ENCODE peak calls at places on chromosomes 6 and 20, in five cellular contexts. O is AG04450, D is PC-9, L is heart left ventricle, N is upper lobe of right lung. R is an unnamed sample.
A peak's percentile ranks its signal among the peaks of the same experiment; 100 is the strongest.

GRCh38 chr20:5770240-5770986 is 20.2 kb downstream of the SHLD1 start:
- DNase-seq in O (no peak), D (no peak), L (no peak), N (no peak), R (no peak)

GRCh38 chr6:106803188-106803587 is 171.3 kb downstream of the CD24 start:
- DNase-seq in O (no peak), D (no peak), L (no peak), N (no peak), R (no peak)

GRCh38 chr20:59177266-59178250 is 13.9 kb downstream of the ZNF831 start:
- DNase-seq in O (no peak), D (no peak), L (no peak), N (no peak), R (no peak)

GRCh38 chr6:55818482-55818881 is 56.9 kb downstream of the BMP5 start:
- DNase-seq in O (no peak), D (no peak), L (no peak), N (no peak), R (no peak)

GRCh38 chr6:108942556-108943492 is 94.6 kb downstream of the ARMC2 start:
- DNase-seq in O (no peak), D (no peak), L (no peak), N (no peak), R (no peak)

GRCh38 chr6:45630314-45630713 is 252.6 kb upstream of the SUPT3H start:
- DNase-seq in O (no peak), D (no peak), L (no peak), N (no peak), R (no peak)

GRCh38 chr20:64048402-64049044 is 916 bp downstream of the SOX18 start:
- DNase-seq in O (no peak), D (no peak), L (no peak), N (no peak), R (peak; percentile 61)

GRCh38 chr6:119713903-119714302 is 364.3 kb upstream of the MAN1A1 start:
- DNase-seq in O (no peak), D (no peak), L (no peak), N (no peak), R (no peak)

GRCh38 chr6:127384007-127384406 is 40.6 kb upstream of the ECHDC1 start:
- DNase-seq in O (no peak), D (no peak), L (no peak), N (no peak), R (no peak)

GRCh38 chr6:109229536-109229935 is 134.2 kb downstream of the CEP57L1 start:
- DNase-seq in O (no peak), D (peak; percentile 96), L (no peak), N (no peak), R (no peak)

GRCh38 chr20:60572991-60573390 is 614.8 kb downstream of the CDH26 start:
- DNase-seq in O (no peak), D (no peak), L (no peak), N (no peak), R (no peak)

GRCh38 chr20:38804682-38805501 is 605 bp upstream of the PPP1R16B start:
- DNase-seq in O (no peak), D (no peak), L (no peak), N (no peak), R (no peak)

GRCh38 chr6:133632906-133633305 is 256.0 kb upstream of the TCF21 start:
- DNase-seq in O (no peak), D (no peak), L (no peak), N (no peak), R (no peak)

GRCh38 chr6:1636971-1637871 is 27.5 kb downstream of the FOXC1 start:
- DNase-seq in O (no peak), D (peak; percentile 89), L (no peak), N (no peak), R (no peak)

GRCh38 chr6:46010270-46010669 is 5.4 kb downstream of the CLIC5 start:
- DNase-seq in O (no peak), D (no peak), L (no peak), N (no peak), R (no peak)

GRCh38 chr6:41974281-41974825 is 32.7 kb upstream of the CCND3 start:
- DNase-seq in O (no peak), D (no peak), L (no peak), N (no peak), R (no peak)

GRCh38 chr6:44342489-44342888 is at the start of gene SPATS1:
- DNase-seq in O (no peak), D (no peak), L (peak; percentile 52), N (no peak), R (no peak)

GRCh38 chr6:154766993-154767392 is 33.8 kb downstream of the SCAF8 start:
- DNase-seq in O (no peak), D (no peak), L (no peak), N (no peak), R (no peak)

GRCh38 chr6:105320766-105321165 is 82.1 kb downstream of the PREP start:
- DNase-seq in O (no peak), D (no peak), L (no peak), N (no peak), R (no peak)

GRCh38 chr6:164870175-164870574 is 439.2 kb downstream of the C6orf118 start:
- DNase-seq in O (no peak), D (no peak), L (no peak), N (no peak), R (no peak)
- H3K9me3 ChIP-seq in O (peaks cover 11% of the 10 kb centered on the region), D (no peaks in the 10 kb centered on the region), L (no peaks in the 10 kb centered on the region), N (no peaks in the 10 kb centered on the region), R (no peaks in the 10 kb centered on the region)

DNA sequence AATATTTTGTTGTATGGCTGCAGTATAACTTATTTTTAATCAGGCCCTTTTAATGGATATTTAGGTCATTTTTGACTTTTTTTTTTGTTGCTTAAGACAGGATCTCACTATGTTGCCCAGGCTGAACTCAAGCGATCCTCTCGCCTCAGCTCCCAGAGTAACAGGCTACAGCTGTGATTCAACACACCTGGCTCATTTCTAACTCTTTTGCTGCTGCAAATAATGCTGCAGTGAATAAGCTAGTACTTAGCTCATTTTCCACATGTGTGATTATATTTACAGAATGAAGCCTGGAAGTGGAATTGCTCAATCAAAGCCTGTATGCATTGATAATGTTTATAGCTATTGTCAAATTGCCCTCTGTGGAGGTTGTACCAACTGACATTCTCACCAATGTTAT is 1.1 kb downstream of the GTSF1L start:
- DNase-seq in O (no peak), D (no peak), L (no peak), N (no peak), R (no peak)
- H3K9me3 ChIP-seq in O (peaks cover 6% of the 10 kb centered on the region), D (peaks cover 3% of the 10 kb centered on the region), L (no peaks in the 10 kb centered on the region), N (no peaks in the 10 kb centered on the region), R (no peaks in the 10 kb centered on the region)

GRCh38 chr20:17667445-17667844 is 14.6 kb downstream of the RRBP1 start:
- DNase-seq in O (no peak), D (no peak), L (no peak), N (no peak), R (no peak)

GRCh38 chr20:17671565-17671964 is 10.5 kb downstream of the RRBP1 start:
- DNase-seq in O (no peak), D (no peak), L (no peak), N (no peak), R (no peak)

GRCh38 chr20:17668432-17668831 is 13.6 kb downstream of the RRBP1 start:
- DNase-seq in O (no peak), D (no peak), L (no peak), N (no peak), R (no peak)

GRCh38 chr20:17671051-17671450 is 11.0 kb downstream of the RRBP1 start:
- DNase-seq in O (no peak), D (no peak), L (no peak), N (no peak), R (no peak)

DNA sequence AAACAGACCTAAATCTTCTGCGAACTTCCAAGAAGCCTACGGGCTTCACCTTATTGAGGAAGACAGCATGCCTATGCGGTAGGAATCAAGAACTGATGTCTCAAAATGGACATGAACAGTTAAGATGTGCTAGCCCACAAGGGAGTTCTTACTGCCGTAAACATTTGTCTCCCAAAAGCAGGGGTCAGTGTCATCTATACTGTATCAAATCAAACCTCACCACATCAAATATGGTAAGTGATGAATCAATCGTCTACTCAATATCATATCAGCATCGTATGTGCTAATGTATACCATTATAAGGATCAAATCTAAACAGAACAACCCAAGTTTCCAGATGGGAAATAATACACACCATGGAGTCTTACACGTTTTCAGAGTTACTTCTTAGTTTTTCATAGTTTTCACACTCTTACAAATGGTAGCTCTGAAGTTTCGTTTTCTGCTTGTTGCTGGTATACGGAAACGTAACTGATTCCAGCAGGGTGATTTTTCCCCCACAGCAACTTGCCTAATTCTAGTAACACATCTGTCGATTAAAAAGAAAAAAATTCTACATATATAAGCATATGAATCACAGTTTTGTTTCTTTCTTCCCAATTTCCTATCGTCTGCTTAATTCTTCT is 12.6 kb downstream of the RRBP1 start:
- DNase-seq in O (no peak), D (no peak), L (no peak), N (no peak), R (no peak)
- H3K9me3 ChIP-seq in O (no peaks in the 10 kb centered on the region), D (no peaks in the 10 kb centered on the region), L (no peaks in the 10 kb centered on the region), N (no peaks in the 10 kb centered on the region), R (no peaks in the 10 kb centered on the region)

GRCh38 chr6:4849628-4850027 is 73.4 kb downstream of the CDYL start:
- DNase-seq in O (no peak), D (no peak), L (no peak), N (no peak), R (no peak)
- H3K9me3 ChIP-seq in O (no peaks in the 10 kb centered on the region), D (no peaks in the 10 kb centered on the region), L (peaks cover 12% of the 10 kb centered on the region), N (no peaks in the 10 kb centered on the region), R (no peaks in the 10 kb centered on the region)

GRCh38 chr6:146957443-146957842 is 246.8 kb upstream of the STXBP5 start:
- DNase-seq in O (no peak), D (no peak), L (no peak), N (no peak), R (no peak)

GRCh38 chr6:146950351-146950835 is 253.8 kb upstream of the STXBP5 start:
- DNase-seq in O (no peak), D (no peak), L (no peak), N (no peak), R (no peak)

DNA sequence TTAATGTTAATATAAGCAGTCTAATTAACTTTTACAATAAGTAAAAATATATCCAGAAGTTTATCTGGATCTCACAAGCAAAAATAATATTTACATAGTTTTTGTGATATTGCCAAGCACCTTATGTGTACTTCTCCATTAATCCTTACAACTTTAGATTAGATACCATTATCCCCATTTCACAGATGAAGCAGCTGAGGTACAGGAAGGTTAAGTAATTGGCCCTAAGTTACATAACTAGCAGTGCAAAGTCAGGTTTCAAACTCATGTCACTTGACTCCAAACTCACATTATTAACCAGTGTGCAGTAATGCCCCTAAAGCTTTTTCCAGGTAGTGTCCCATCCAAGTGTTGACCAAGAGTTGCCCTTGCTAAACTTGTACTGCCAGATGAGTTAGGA is 248.6 kb upstream of the STXBP5 start:
- DNase-seq in O (no peak), D (no peak), L (no peak), N (no peak), R (no peak)
- H3K9me3 ChIP-seq in O (no peaks in the 10 kb centered on the region), D (no peaks in the 10 kb centered on the region), L (no peaks in the 10 kb centered on the region), N (no peaks in the 10 kb centered on the region), R (no peaks in the 10 kb centered on the region)

GRCh38 chr6:124674042-124674441 is 288.2 kb upstream of the RNF217 start:
- DNase-seq in O (no peak), D (no peak), L (no peak), N (no peak), R (no peak)
- H3K9me3 ChIP-seq in O (no peaks in the 10 kb centered on the region), D (no peaks in the 10 kb centered on the region), L (peaks cover 20% of the 10 kb centered on the region), N (no peaks in the 10 kb centered on the region), R (no peaks in the 10 kb centered on the region)

DNA sequence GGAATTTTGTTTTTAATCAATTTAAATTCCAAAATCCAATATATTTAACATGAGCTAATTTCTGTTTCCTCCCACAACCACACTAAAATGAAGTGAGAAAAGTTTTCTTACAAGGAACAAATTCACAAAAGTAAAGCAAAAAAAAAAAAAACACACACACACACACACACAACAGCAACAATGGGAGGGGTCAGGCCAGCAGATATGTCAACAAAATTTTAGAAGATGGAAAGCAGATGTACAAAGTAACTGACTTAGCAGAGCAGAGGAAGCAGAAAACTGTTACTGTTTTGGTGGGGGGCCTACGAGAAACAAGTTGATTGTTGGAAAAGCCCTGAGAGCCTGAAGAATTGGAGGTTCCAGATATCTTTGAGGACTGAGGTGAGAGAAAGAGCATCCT is 11.7 kb downstream of the EPB41L2 start:
- DNase-seq in O (no peak), D (no peak), L (no peak), N (no peak), R (no peak)
- H3K9me3 ChIP-seq in O (peaks cover 23% of the 10 kb centered on the region), D (peaks cover 35% of the 10 kb centered on the region), L (peaks cover 23% of the 10 kb centered on the region), N (peaks cover 18% of the 10 kb centered on the region), R (peaks cover 23% of the 10 kb centered on the region)